ENCODE peak calls at places on chromosomes 7 and 10, in six cellular contexts. One of them, this sample, is unnamed.

GRCh38 chr10:92696606-92697383 is 7.0 kb downstream of the HHEX start:
- DNase-seq in aorta: no peak
- DNase-seq in heart left ventricle: no peak
- DNase-seq in vagina: no peak
- DNase-seq in adrenal gland: no peak
- DNase-seq in A549: peak; percentile 44
- DNase-seq in this sample: no peak

GRCh38 chr7:122006687-122007086 is 133.7 kb downstream of the PTPRZ1 start:
- DNase-seq in vagina: no peak
- DNase-seq in A549: no peak
- DNase-seq in heart left ventricle: no peak
- DNase-seq in adrenal gland: no peak
- DNase-seq in aorta: no peak
- DNase-seq in this sample: no peak

GRCh38 chr7:144468990-144469732 is 65.7 kb upstream of the NOBOX start:
- DNase-seq in heart left ventricle: no peak
- DNase-seq in A549: no peak
- DNase-seq in aorta: no peak
- DNase-seq in adrenal gland: no peak
- DNase-seq in vagina: no peak
- DNase-seq in this sample: no peak

GRCh38 chr7:40716052-40716451 is 581.2 kb downstream of the SUGCT start:
- DNase-seq in heart left ventricle: no peak
- DNase-seq in vagina: no peak
- DNase-seq in A549: no peak
- DNase-seq in aorta: no peak
- DNase-seq in adrenal gland: no peak
- DNase-seq in this sample: no peak

GRCh38 chr7:98771519-98772241 is 98.1 kb downstream of the TMEM130 start:
- DNase-seq in A549: no peak
- DNase-seq in adrenal gland: peak; percentile 54
- DNase-seq in vagina: no peak
- DNase-seq in heart left ventricle: peak; percentile 60
- DNase-seq in aorta: peak; percentile 77
- DNase-seq in this sample: no peak

GRCh38 chr10:3091346-3091787 is 24.0 kb downstream of the PFKP start:
- DNase-seq in heart left ventricle: no peak
- DNase-seq in adrenal gland: peak; percentile 72
- DNase-seq in aorta: no peak
- DNase-seq in A549: no peak
- DNase-seq in vagina: no peak
- DNase-seq in this sample: no peak

GRCh38 chr10:75272896-75273295 is 37.1 kb upstream of the COMTD1 start:
- DNase-seq in adrenal gland: peak; percentile 84
- DNase-seq in vagina: no peak
- DNase-seq in A549: no peak
- DNase-seq in aorta: no peak
- DNase-seq in heart left ventricle: no peak
- DNase-seq in this sample: no peak

GRCh38 chr10:58971211-58971610 is 205.2 kb upstream of the PHYHIPL start:
- DNase-seq in A549: no peak
- DNase-seq in vagina: no peak
- DNase-seq in heart left ventricle: no peak
- DNase-seq in aorta: no peak
- DNase-seq in adrenal gland: no peak
- DNase-seq in this sample: no peak

GRCh38 chr10:131726460-131726861 is 174.3 kb upstream of the PPP2R2D start:
- DNase-seq in aorta: peak; percentile 69
- DNase-seq in A549: no peak
- DNase-seq in adrenal gland: peak; percentile 82
- DNase-seq in vagina: no peak
- DNase-seq in heart left ventricle: no peak
- DNase-seq in this sample: no peak

GRCh38 chr10:100993986-100994708 is 5.5 kb upstream of the LZTS2 start:
- DNase-seq in aorta: peak; percentile 36
- DNase-seq in A549: peak; percentile 55
- DNase-seq in adrenal gland: no peak
- DNase-seq in heart left ventricle: no peak
- DNase-seq in vagina: no peak
- DNase-seq in this sample: no peak

GRCh38 chr7:55477781-55478374 is 94.4 kb downstream of the VOPP1 start:
- DNase-seq in adrenal gland: peak; percentile 35
- DNase-seq in A549: no peak
- DNase-seq in vagina: peak; percentile 46
- DNase-seq in heart left ventricle: no peak
- DNase-seq in aorta: peak; percentile 5
- DNase-seq in this sample: peak; percentile 21

GRCh38 chr7:25303380-25304321 is 75.4 kb upstream of the NPVF start:
- DNase-seq in heart left ventricle: no peak
- DNase-seq in vagina: no peak
- DNase-seq in adrenal gland: no peak
- DNase-seq in A549: no peak
- DNase-seq in aorta: no peak
- DNase-seq in this sample: no peak

DNA sequence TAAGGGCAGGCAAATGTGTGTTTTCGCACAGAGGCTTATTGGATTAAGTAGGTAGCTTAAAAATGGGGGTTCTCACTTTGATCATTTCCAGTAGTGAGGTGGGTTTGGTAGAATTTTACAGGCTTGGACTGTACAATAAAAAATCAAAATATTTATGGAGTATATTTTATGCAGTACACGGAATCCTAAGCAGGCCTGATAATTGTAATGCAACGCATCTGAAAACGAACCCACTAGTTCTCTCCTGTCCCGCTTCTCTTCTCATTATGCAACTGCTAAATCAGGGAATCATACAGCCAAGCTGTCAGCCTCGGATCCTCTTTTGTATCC is 377 bp upstream of the POLR1F start:
- DNase-seq in heart left ventricle: no peak
- DNase-seq in adrenal gland: no peak
- DNase-seq in vagina: no peak
- DNase-seq in A549: no peak
- DNase-seq in aorta: no peak
- DNase-seq in this sample: no peak
- H3K27ac ChIP-seq in heart left ventricle: peak overlapping the region; percentile 30
- H3K27ac ChIP-seq in adrenal gland: peak overlapping the region; percentile 65
- H3K27ac ChIP-seq in vagina: peak overlapping the region; percentile 73
- H3K27ac ChIP-seq in A549: peak overlapping the region; percentile 35
- H3K27ac ChIP-seq in aorta: peak overlapping the region; percentile 12
- H3K27ac ChIP-seq in this sample: peak overlapping the region; percentile 74

GRCh38 chr10:124640056-124640455 is 104.1 kb downstream of the FAM53B start:
- DNase-seq in A549: no peak
- DNase-seq in heart left ventricle: no peak
- DNase-seq in vagina: no peak
- DNase-seq in aorta: no peak
- DNase-seq in adrenal gland: no peak
- DNase-seq in this sample: no peak

GRCh38 chr10:124640538-124641231 is 103.5 kb downstream of the FAM53B start:
- DNase-seq in A549: no peak
- DNase-seq in adrenal gland: no peak
- DNase-seq in aorta: no peak
- DNase-seq in heart left ventricle: no peak
- DNase-seq in vagina: no peak
- DNase-seq in this sample: no peak

GRCh38 chr10:124639206-124639605 is 105.0 kb downstream of the FAM53B start:
- DNase-seq in adrenal gland: no peak
- DNase-seq in vagina: no peak
- DNase-seq in heart left ventricle: no peak
- DNase-seq in A549: no peak
- DNase-seq in aorta: no peak
- DNase-seq in this sample: no peak

GRCh38 chr10:124641282-124642075 is 102.7 kb downstream of the FAM53B start:
- DNase-seq in aorta: peak; percentile 74
- DNase-seq in adrenal gland: peak; percentile 85
- DNase-seq in A549: no peak
- DNase-seq in vagina: no peak
- DNase-seq in heart left ventricle: no peak
- DNase-seq in this sample: peak; percentile 73

GRCh38 chr10:124639646-124640045 is 104.5 kb downstream of the FAM53B start:
- DNase-seq in aorta: no peak
- DNase-seq in heart left ventricle: no peak
- DNase-seq in adrenal gland: no peak
- DNase-seq in A549: no peak
- DNase-seq in vagina: no peak
- DNase-seq in this sample: no peak
- H3K4me1 ChIP-seq in aorta: no peaks in the 10 kb centered on the region
- H3K4me1 ChIP-seq in heart left ventricle: peaks cover 52% of the 10 kb centered on the region
- H3K4me1 ChIP-seq in adrenal gland: peaks cover 51% of the 10 kb centered on the region
- H3K4me1 ChIP-seq in A549: no peaks in the 10 kb centered on the region
- H3K4me1 ChIP-seq in vagina: peaks cover 49% of the 10 kb centered on the region
- H3K4me1 ChIP-seq in this sample: peaks cover 2% of the 10 kb centered on the region

GRCh38 chr10:6274040-6274439 is 71.3 kb downstream of the PFKFB3 start:
- DNase-seq in adrenal gland: no peak
- DNase-seq in A549: no peak
- DNase-seq in vagina: no peak
- DNase-seq in aorta: no peak
- DNase-seq in heart left ventricle: no peak
- DNase-seq in this sample: no peak

GRCh38 chr10:6273351-6273750 is 70.6 kb downstream of the PFKFB3 start:
- DNase-seq in aorta: peak; percentile 77
- DNase-seq in vagina: no peak
- DNase-seq in heart left ventricle: no peak
- DNase-seq in adrenal gland: no peak
- DNase-seq in A549: no peak
- DNase-seq in this sample: no peak

GRCh38 chr10:6272126-6272525 is 69.4 kb downstream of the PFKFB3 start:
- DNase-seq in A549: no peak
- DNase-seq in adrenal gland: no peak
- DNase-seq in aorta: no peak
- DNase-seq in heart left ventricle: no peak
- DNase-seq in vagina: no peak
- DNase-seq in this sample: no peak

GRCh38 chr10:6275022-6275997 is 72.6 kb downstream of the PFKFB3 start:
- DNase-seq in vagina: peak; percentile 99
- DNase-seq in aorta: peak; percentile 99
- DNase-seq in heart left ventricle: peak; percentile 94
- DNase-seq in A549: peak; percentile 96
- DNase-seq in adrenal gland: peak; percentile 94
- DNase-seq in this sample: peak; percentile 98

GRCh38 chr10:6274504-6274903 is 71.8 kb downstream of the PFKFB3 start:
- DNase-seq in aorta: no peak
- DNase-seq in heart left ventricle: no peak
- DNase-seq in A549: no peak
- DNase-seq in vagina: no peak
- DNase-seq in adrenal gland: no peak
- DNase-seq in this sample: no peak
- H3K27ac ChIP-seq in aorta: peak overlapping the region; percentile 99
- H3K27ac ChIP-seq in heart left ventricle: peak overlapping the region; percentile 72
- H3K27ac ChIP-seq in A549: peak overlapping the region; percentile 98
- H3K27ac ChIP-seq in vagina: peak overlapping the region; percentile 73
- H3K27ac ChIP-seq in adrenal gland: peak overlapping the region; percentile 74
- H3K27ac ChIP-seq in this sample: peak overlapping the region; percentile 73

DNA sequence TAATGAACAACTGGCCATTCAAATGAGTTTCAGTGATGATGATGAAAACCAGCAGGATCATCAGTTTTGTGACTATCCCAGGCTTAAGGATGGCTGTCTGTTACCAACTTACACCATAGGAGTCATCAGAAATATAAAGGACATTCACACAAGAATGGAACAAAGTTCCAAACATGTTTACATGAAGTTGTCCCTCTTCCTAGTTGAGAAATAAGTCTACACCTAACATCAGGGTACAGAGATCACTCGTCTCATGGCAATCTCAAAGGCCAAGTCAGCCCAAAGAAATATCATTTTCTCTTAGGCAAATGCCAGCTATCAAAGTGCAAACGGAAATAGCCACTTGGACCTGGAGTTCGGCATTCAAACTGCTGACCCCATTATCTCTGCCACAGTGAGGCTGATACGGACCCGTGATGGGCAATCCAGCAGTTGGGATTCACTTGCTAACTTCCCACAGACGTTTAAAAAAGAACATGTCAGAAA is 53.0 kb downstream of the CREB3L2 start:
- DNase-seq in A549: no peak
- DNase-seq in aorta: no peak
- DNase-seq in adrenal gland: no peak
- DNase-seq in vagina: no peak
- DNase-seq in heart left ventricle: no peak
- DNase-seq in this sample: no peak
- H3K4me1 ChIP-seq in A549: peaks cover 47% of the 10 kb centered on the region
- H3K4me1 ChIP-seq in aorta: peaks cover 47% of the 10 kb centered on the region
- H3K4me1 ChIP-seq in adrenal gland: peaks cover 60% of the 10 kb centered on the region
- H3K4me1 ChIP-seq in vagina: peaks cover 33% of the 10 kb centered on the region
- H3K4me1 ChIP-seq in heart left ventricle: peaks cover 9% of the 10 kb centered on the region
- H3K4me1 ChIP-seq in this sample: peaks cover 71% of the 10 kb centered on the region

GRCh38 chr10:122030200-122030552 is 41.2 kb downstream of the TACC2 start:
- DNase-seq in heart left ventricle: no peak
- DNase-seq in vagina: no peak
- DNase-seq in adrenal gland: no peak
- DNase-seq in A549: no peak
- DNase-seq in aorta: no peak
- DNase-seq in this sample: no peak
- H3K27ac ChIP-seq in heart left ventricle: peak overlapping the region; percentile 56
- H3K27ac ChIP-seq in vagina: no peak overlapping the region
- H3K27ac ChIP-seq in adrenal gland: no peak overlapping the region
- H3K27ac ChIP-seq in A549: peak overlapping the region; percentile 70
- H3K27ac ChIP-seq in aorta: peak overlapping the region; percentile 12
- H3K27ac ChIP-seq in this sample: peak overlapping the region; percentile 77

GRCh38 chr7:102044641-102044983 is 227.2 kb downstream of the CUX1 start:
- DNase-seq in A549: no peak
- DNase-seq in vagina: no peak
- DNase-seq in heart left ventricle: no peak
- DNase-seq in aorta: no peak
- DNase-seq in adrenal gland: no peak
- DNase-seq in this sample: no peak

GRCh38 chr7:102047167-102047566 is 229.7 kb downstream of the CUX1 start:
- DNase-seq in vagina: no peak
- DNase-seq in A549: no peak
- DNase-seq in aorta: no peak
- DNase-seq in adrenal gland: no peak
- DNase-seq in heart left ventricle: no peak
- DNase-seq in this sample: no peak

GRCh38 chr7:102045681-102046372 is 228.4 kb downstream of the CUX1 start:
- DNase-seq in heart left ventricle: no peak
- DNase-seq in aorta: no peak
- DNase-seq in A549: no peak
- DNase-seq in vagina: no peak
- DNase-seq in adrenal gland: no peak
- DNase-seq in this sample: no peak

GRCh38 chr7:102046373-102047117 is 229.1 kb downstream of the CUX1 start:
- DNase-seq in heart left ventricle: no peak
- DNase-seq in vagina: no peak
- DNase-seq in A549: no peak
- DNase-seq in aorta: no peak
- DNase-seq in adrenal gland: no peak
- DNase-seq in this sample: no peak

GRCh38 chr7:102044984-102045673 is 227.7 kb downstream of the CUX1 start:
- DNase-seq in adrenal gland: peak; percentile 77
- DNase-seq in A549: no peak
- DNase-seq in heart left ventricle: no peak
- DNase-seq in vagina: no peak
- DNase-seq in aorta: peak; percentile 66
- DNase-seq in this sample: no peak
- H3K4me1 ChIP-seq in adrenal gland: peaks cover 21% of the 10 kb centered on the region
- H3K4me1 ChIP-seq in A549: peaks cover 15% of the 10 kb centered on the region
- H3K4me1 ChIP-seq in heart left ventricle: peaks cover 13% of the 10 kb centered on the region
- H3K4me1 ChIP-seq in vagina: peaks cover 14% of the 10 kb centered on the region
- H3K4me1 ChIP-seq in aorta: no peaks in the 10 kb centered on the region
- H3K4me1 ChIP-seq in this sample: no peaks in the 10 kb centered on the region

GRCh38 chr7:93011351-93012294 is 106.2 kb downstream of the SAMD9 start:
- DNase-seq in adrenal gland: no peak
- DNase-seq in aorta: no peak
- DNase-seq in A549: no peak
- DNase-seq in vagina: no peak
- DNase-seq in heart left ventricle: no peak
- DNase-seq in this sample: no peak
- H3K27ac ChIP-seq in adrenal gland: no peak overlapping the region
- H3K27ac ChIP-seq in aorta: no peak overlapping the region
- H3K27ac ChIP-seq in A549: no peak overlapping the region
- H3K27ac ChIP-seq in vagina: no peak overlapping the region
- H3K27ac ChIP-seq in heart left ventricle: no peak overlapping the region
- H3K27ac ChIP-seq in this sample: no peak overlapping the region